ENCODE peak calls at places on chromosomes 6 and 20, in ten cellular contexts. Y, J, B, H, W, I, A, O, U and Q are unnamed samples.

GRCh38 chr20:8790442-8791074 is 278.3 kb upstream of the PLCB4 start:
- DNase-seq in Y (no peak), J (peak; percentile 54), B (peak; percentile 41), H (peak; percentile 76), W (peak; percentile 41), I (peak; percentile 41), A (peak; percentile 15), O (peak; percentile 19), U (peak; percentile 64), Q (peak; percentile 64)

GRCh38 chr6:32105433-32105832 is 3.7 kb downstream of the TNXB start:
- DNase-seq in Y (no peak), J (no peak), B (no peak), H (no peak), W (no peak), I (no peak), A (peak; percentile 89), O (no peak), U (peak; percentile 64), Q (peak; percentile 56)

GRCh38 chr6:167121471-167121870 is 1.4 kb upstream of the CCR6 start:
- DNase-seq in Y (no peak), J (no peak), B (no peak), H (no peak), W (no peak), I (no peak), A (no peak), O (no peak), U (no peak), Q (no peak)

GRCh38 chr6:116175344-116175743 is 49.4 kb upstream of the COL10A1 start:
- DNase-seq in Y (no peak), J (no peak), B (no peak), H (no peak), W (no peak), I (no peak), A (no peak), O (no peak), U (peak; percentile 15), Q (no peak)

GRCh38 chr6:158026901-158027589 is 45.4 kb downstream of the SYNJ2 start:
- DNase-seq in Y (no peak), J (no peak), B (no peak), H (no peak), W (no peak), I (no peak), A (no peak), O (no peak), U (no peak), Q (no peak)

GRCh38 chr6:167547751-167548150 is 222.9 kb downstream of the TTLL2 start:
- DNase-seq in Y (no peak), J (no peak), B (no peak), H (no peak), W (no peak), I (no peak), A (no peak), O (no peak), U (no peak), Q (no peak)

GRCh38 chr6:166293731-166294584 is 14.2 kb downstream of the PRR18 start:
- DNase-seq in Y (no peak), J (no peak), B (no peak), H (no peak), W (no peak), I (no peak), A (no peak), O (no peak), U (no peak), Q (no peak)

GRCh38 chr20:3461191-3461874 is 9.5 kb upstream of the ATRN start:
- DNase-seq in Y (no peak), J (no peak), B (no peak), H (peak; percentile 13), W (no peak), I (no peak), A (no peak), O (no peak), U (peak; percentile 49), Q (peak; percentile 27)